ENCODE peak calls at places on chromosomes 3 and 15, in six cellular contexts. T is HCEC 1CT; F is nephron progenitor cell; H is CD8-positive, alpha-beta T cell; U is MM.1S; N is ELR. S is an unnamed sample.

GRCh38 chr3:119175869-119176756 is 2.7 kb downstream of the UPK1B start:
- DNase-seq in F (no peak), H (no peak), N (peak; percentile 12), T (peak; percentile 16), U (no peak), S (no peak)

GRCh38 chr3:17433866-17434265 is 308.6 kb downstream of the TBC1D5 start:
- DNase-seq in N (no peak), F (no peak), T (no peak), U (no peak), H (no peak), S (no peak)

GRCh38 chr3:132570011-132570410 is 27.1 kb upstream of the ACKR4 start:
- DNase-seq in U (no peak), F (no peak), H (no peak), N (no peak), T (no peak), S (no peak)

GRCh38 chr3:141241248-141242034 is 9.8 kb downstream of the PXYLP1 start:
- DNase-seq in F (no peak), N (no peak), H (no peak), U (no peak), T (no peak), S (no peak)

GRCh38 chr15:63395730-63396545 is 14.3 kb upstream of the CA12 start:
- DNase-seq in F (no peak), H (no peak), U (no peak), T (no peak), N (no peak), S (no peak)

GRCh38 chr3:100106531-100107155 is 7.7 kb downstream of the FILIP1L start:
- DNase-seq in H (no peak), N (peak; percentile 33), U (no peak), T (peak; percentile 18), F (no peak), S (no peak)

GRCh38 chr15:85494035-85494793 is 113.8 kb downstream of the AKAP13 start:
- DNase-seq in N (peak; percentile 96), H (no peak), U (no peak), T (peak; percentile 92), F (no peak), S (no peak)

GRCh38 chr3:10228248-10228950 is 19.9 kb upstream of the TATDN2 start:
- DNase-seq in N (peak; percentile 78), H (no peak), U (no peak), F (no peak), T (no peak), S (no peak)

GRCh38 chr3:64267774-64268604 is 42.7 kb upstream of the PRICKLE2 start:
- DNase-seq in H (no peak), F (peak; percentile 63), N (peak; percentile 64), U (no peak), T (peak; percentile 75), S (no peak)

GRCh38 chr3:154018100-154018696 is 103.0 kb upstream of the ARHGEF26 start:
- DNase-seq in F (peak; percentile 65), N (peak; percentile 56), H (peak; percentile 26), U (peak; percentile 38), T (no peak), S (peak; percentile 20)

S was measured in activated T-cell treated with anti-CD3 and anti-CD28 coated beads, Interleukin-2, amount 50 U/mL, for 1 hour.